ENCODE peak calls at places on chromosomes 4 and X, in four cellular contexts. F, I, Q and U are unnamed samples.

GRCh38 chr4:162683659-162684370 is 482.9 kb downstream of the NAF1 start:
- DNase-seq in F (no peak), I (no peak), Q (peak), U (no peak)

GRCh38 chrX:39850630-39851152 is 247.1 kb downstream of the BCOR start:
- DNase-seq in F (peak), I (no peak), Q (no peak), U (peak)

GRCh38 chr4:7460591-7460990 is 25.9 kb upstream of the PSAPL1 start:
- DNase-seq in F (peak), I (no peak), Q (peak), U (peak)

GRCh38 chrX:103356023-103356798 is at the start of gene TCEAL9:
- DNase-seq in F (peak), I (no peak), Q (peak), U (peak)

GRCh38 chrX:85922821-85923220 is 124.5 kb downstream of the CHM start:
- DNase-seq in F (no peak), I (no peak), Q (no peak), U (peak)

GRCh38 chr4:139314047-139314800 is 11.9 kb upstream of the NDUFC1 start:
- DNase-seq in F (no peak), I (no peak), Q (no peak), U (no peak)

GRCh38 chrX:123013141-123013540 is 170.9 kb upstream of the GRIA3 start:
- DNase-seq in F (no peak), I (no peak), Q (no peak), U (no peak)

GRCh38 chrX:154369453-154370299 is 4.8 kb downstream of the FLNA start:
- DNase-seq in F (peak), I (peak), Q (peak), U (peak)

GRCh38 chr4:137510866-137511265 is 21.4 kb downstream of the PCDH18 start:
- DNase-seq in F (no peak), I (no peak), Q (no peak), U (peak)

GRCh38 chrX:3346436-3347329 is at the start of gene MXRA5:
- DNase-seq in F (no peak), I (no peak), Q (no peak), U (peak)
- TF ChIP-seq POLR2A in F (no peak), I (no peak), Q (no peak), U (no peak)

DNA sequence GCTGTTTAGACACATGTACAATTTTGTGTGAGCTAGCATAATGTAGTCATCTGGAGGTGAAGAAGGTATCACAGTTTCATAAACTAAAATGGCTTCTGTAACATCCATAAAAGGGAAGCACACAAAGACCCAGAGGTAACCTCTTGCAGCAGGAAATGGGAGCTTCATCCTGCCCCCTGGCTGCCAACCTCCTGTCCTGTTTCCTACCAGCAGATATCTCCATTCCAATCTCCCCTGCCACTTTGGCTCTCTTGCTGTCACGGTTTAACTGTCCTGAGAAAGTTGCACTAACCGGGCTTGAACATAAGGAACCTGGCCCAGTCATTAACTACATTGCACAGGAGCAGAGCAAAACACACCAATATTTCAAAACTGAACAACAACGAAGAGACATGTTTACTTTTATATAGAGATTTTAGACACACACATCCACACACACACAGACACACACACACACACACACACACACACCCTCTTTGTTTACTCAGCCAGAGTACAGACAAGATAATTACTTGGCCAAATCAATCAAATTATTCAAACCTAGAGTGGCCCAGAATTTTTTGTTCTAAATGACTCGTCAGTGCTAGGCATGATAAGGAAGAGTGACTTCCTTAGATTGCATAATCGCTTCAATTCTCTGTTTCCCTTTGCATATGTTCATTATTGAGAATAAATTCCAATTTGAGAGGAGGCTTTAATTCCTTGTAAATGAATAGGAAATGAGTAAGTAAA is 24.2 kb downstream of the MID2 start:
- DNase-seq in F (no peak), I (no peak), Q (no peak), U (no peak)
- TF ChIP-seq MXI1 in F (no peak), I (no peak), Q (no peak), U (no peak)

GRCh38 chr4:153249199-153250154 is 45.2 kb downstream of the TRIM2 start:
- DNase-seq in F (peak), I (peak), Q (peak), U (peak)
- TF ChIP-seq POLR2A in F (no peak), I (peak), Q (peak), U (no peak)

GRCh38 chr4:8607603-8608481 is 15.3 kb downstream of the CPZ start:
- DNase-seq in F (peak), I (no peak), Q (no peak), U (no peak)
- TF ChIP-seq MXI1 in F (no peak), I (no peak), Q (no peak), U (no peak)

DNA sequence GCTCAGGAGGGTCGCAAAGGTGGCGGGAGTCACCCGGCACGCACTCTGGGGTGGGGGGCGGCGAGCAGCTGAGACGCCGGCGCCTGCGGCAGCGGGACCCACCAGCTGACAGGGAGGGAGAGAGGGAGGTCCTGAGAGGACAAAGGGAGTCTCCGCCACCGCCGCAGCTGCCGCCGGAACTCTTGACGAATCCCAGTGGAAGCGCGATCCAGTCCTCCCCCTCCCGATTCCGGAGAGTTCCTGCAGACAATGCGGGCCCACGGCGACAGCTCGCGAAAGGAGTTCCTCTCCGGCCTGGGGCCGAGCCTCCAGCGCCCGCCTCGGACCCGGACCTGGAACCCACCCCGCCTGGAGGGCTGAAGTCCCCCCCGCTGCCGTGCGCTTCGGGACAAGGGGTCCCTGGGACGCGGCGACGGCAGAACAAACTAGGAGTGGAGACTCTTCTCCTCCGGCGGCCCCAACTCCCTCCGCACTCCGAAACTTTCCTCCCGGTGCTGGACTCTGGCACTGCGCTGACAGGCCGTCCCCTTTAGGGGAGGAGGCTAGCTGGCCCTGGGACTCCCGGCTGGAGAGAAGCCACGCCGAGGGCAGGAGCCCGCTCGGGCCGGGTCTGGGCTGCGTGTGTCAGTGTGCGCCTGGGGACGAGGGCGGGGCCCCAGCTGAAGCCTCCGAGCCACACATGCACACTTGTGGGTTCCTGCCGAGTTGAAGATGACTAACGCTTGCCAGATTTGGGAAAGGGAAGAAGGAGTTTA is at the start of gene ANTXR2:
- DNase-seq in F (peak), I (no peak), Q (peak), U (peak)
- TF ChIP-seq POLR2A in F (peak), I (peak), Q (peak), U (peak)

GRCh38 chr4:148730766-148731165 is 288.6 kb upstream of the NR3C2 start:
- DNase-seq in F (no peak), I (no peak), Q (no peak), U (no peak)
- TF ChIP-seq MXI1 in F (no peak), I (no peak), Q (no peak), U (no peak)

DNA sequence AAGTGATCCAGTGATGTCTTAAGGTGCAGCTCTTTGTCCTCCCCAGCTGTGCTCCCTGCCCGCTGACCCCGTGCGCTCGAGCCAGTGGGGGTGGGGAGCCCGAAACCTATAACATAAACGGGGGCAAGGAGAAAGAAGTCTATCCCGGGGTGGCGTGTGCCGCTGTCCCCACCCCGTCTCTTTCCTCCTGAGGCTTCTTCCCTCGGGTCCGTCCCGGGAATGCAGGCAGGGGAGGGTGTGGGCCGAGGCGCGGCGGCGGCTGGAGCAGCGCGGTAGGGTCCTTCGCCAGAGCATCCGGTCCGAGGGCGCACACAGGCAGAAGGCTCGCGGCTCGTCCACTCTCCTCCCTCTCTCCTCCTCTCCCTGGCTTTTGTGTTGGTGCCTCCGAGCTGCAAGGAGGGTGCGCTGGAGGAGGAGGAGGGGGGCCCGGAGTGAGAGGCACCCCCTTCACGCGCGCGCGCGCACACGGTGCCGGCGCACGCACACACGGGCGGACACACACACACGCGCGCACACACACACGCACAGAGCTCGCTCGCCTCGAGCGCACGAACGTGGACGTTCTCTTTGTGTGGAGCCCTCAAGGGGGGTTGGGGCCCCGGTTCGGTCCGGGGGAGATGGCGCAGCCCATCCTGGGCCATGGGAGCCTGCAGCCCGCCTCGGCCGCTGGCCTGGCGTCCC is at the start of gene RAB33A:
- DNase-seq in F (no peak), I (no peak), Q (no peak), U (no peak)
- TF ChIP-seq POLR2A in F (no peak), I (peak), Q (no peak), U (no peak)